ENCODE peak calls at places on chromosomes 13 and 19, in four cellular contexts. R is GM23338, V is hepatocyte, T is thoracic aorta. O is an unnamed sample.

GRCh38 chr13:50678464-50679162 is 164.9 kb downstream of the DLEU7 start:
- DNase-seq in T (no peak), V (no peak), R (no peak), O (no peak)

GRCh38 chr19:41548954-41549688 is 26.8 kb upstream of the CEACAM21 start:
- DNase-seq in T (no peak), V (no peak), R (peak), O (no peak)

GRCh38 chr19:20278342-20278741 is 111.3 kb downstream of the ZNF486 start:
- DNase-seq in T (no peak), R (peak), V (peak), O (no peak)

GRCh38 chr19:19468424-19469050 is 46.8 kb downstream of the TSSK6 start:
- DNase-seq in V (no peak), R (no peak), T (no peak), O (no peak)

GRCh38 chr13:111939285-111940278 is 127.4 kb upstream of the SOX1 start:
- DNase-seq in R (no peak), T (no peak), V (no peak), O (no peak)

GRCh38 chr19:35476149-35476548 is 14.1 kb downstream of the KRTDAP start:
- DNase-seq in R (peak), V (no peak), T (no peak), O (no peak)

GRCh38 chr13:113155201-113155600 is 3.2 kb upstream of the PROZ start:
- DNase-seq in V (no peak), T (no peak), R (no peak), O (no peak)

GRCh38 chr19:43425567-43426392 is 11.1 kb downstream of the TEX101 start:
- DNase-seq in R (peak), V (peak), T (no peak), O (peak)

GRCh38 chr13:108322206-108322824 is 52.8 kb downstream of the TNFSF13B start:
- DNase-seq in R (peak), T (no peak), V (peak), O (no peak)

GRCh38 chr19:33621811-33622504 is at the start of gene CHST8:
- DNase-seq in T (no peak), R (peak), V (peak), O (no peak)

GRCh38 chr13:27027086-27027667 is 144.4 kb downstream of the USP12 start:
- DNase-seq in R (no peak), T (no peak), V (no peak), O (no peak)

GRCh38 chr19:30001794-30002193 is 59.8 kb downstream of the URI1 start:
- DNase-seq in R (no peak), T (no peak), V (peak), O (no peak)

GRCh38 chr13:112641456-112641855 is 48.4 kb upstream of the ATP11A start:
- DNase-seq in T (no peak), R (no peak), V (no peak), O (peak)

GRCh38 chr19:27920774-27921173 is 1292.2 kb downstream of the UQCRFS1 start:
- DNase-seq in V (no peak), R (no peak), T (no peak), O (no peak)

GRCh38 chr13:64248371-64249065 is 2832.9 kb upstream of the PCDH20 start:
- DNase-seq in V (no peak), R (no peak), T (no peak), O (no peak)

GRCh38 chr19:5156231-5156986 is 184.2 kb downstream of the PTPRS start:
- DNase-seq in V (no peak), T (no peak), R (no peak), O (no peak)

GRCh38 chr19:54254195-54254906 is 2.7 kb downstream of the LILRB5 start:
- DNase-seq in V (no peak), T (no peak), R (peak), O (no peak)

GRCh38 chr13:36352350-36352749 is 6.2 kb upstream of the SPART start:
- DNase-seq in R (no peak), V (no peak), T (no peak), O (no peak)

GRCh38 chr13:38783992-38784875 is 97.4 kb downstream of the FREM2 start:
- DNase-seq in R (no peak), V (no peak), T (no peak), O (no peak)

GRCh38 chr13:98970293-98970692 is 7.6 kb downstream of the DOCK9 start:
- DNase-seq in R (no peak), V (no peak), T (no peak), O (no peak)

DNA sequence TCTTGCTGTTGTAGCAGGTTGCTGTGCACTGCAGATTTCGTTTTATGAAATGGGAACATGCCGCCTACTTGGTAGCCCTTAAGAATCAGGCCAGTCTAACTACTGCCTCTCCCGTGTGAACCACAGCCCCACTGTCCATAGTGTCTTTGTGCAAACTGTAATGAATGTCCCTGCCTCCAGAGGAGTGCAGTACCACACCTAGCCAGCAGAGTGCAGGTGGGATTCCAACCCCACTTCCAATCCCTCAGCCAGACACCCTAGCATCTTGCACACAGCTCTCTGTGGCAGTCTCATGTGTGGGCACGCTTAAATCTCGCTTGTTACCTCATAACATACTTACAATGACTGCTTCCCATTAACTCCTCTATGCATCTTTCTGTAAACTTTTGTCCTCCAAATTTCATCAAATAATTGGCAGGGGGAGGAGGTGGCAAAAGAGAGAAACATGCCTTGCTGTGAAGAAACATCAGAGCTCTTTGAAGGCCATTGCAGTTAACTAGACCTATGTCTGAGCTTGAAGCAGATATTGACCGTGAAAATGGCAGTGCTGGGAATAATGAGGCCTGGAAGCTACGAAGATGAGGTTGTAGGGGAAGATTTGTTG is 47.2 kb downstream of the ZAR1L start:
- DNase-seq in R (peak), V (peak), T (no peak), O (no peak)
- TF ChIP-seq CTCF in R (peak), V (peak), T (peak), O (peak)

GRCh38 chr19:7434391-7434790 is 54.4 kb downstream of the PEX11G start:
- DNase-seq in V (no peak), R (no peak), T (no peak), O (no peak)

GRCh38 chr19:7427944-7428343 is 60.9 kb downstream of the PEX11G start:
- DNase-seq in R (no peak), V (no peak), T (no peak), O (no peak)

GRCh38 chr19:7426986-7427385 is 61.8 kb downstream of the PEX11G start:
- DNase-seq in V (no peak), T (no peak), R (no peak), O (no peak)

DNA sequence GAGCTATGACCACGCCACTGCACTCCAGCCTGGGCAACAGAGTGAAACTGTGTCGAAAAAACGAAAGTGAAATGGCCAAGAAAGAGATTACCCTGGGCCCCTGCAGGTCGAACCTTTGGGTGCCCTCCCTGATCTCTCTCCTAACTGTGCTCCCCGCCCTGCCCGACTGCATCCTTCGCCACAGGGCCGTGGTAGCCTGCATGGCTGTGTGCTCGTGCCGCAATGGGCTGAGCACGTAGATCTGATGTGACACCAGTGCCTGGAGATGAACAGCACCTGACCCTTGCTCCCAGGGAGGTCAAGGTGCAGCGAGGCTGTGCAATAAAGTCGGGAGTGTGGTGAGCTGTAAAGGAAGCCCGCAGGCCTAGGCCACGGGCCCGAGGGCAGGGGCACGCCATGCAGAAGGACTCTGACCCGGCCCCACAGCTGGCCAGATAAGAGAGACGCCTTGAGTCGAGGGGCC is 60.2 kb downstream of the PEX11G start:
- DNase-seq in T (no peak), R (no peak), V (no peak), O (no peak)
- H3K27ac ChIP-seq in T (no peak), R (no peak), V (peak), O (no peak)

DNA sequence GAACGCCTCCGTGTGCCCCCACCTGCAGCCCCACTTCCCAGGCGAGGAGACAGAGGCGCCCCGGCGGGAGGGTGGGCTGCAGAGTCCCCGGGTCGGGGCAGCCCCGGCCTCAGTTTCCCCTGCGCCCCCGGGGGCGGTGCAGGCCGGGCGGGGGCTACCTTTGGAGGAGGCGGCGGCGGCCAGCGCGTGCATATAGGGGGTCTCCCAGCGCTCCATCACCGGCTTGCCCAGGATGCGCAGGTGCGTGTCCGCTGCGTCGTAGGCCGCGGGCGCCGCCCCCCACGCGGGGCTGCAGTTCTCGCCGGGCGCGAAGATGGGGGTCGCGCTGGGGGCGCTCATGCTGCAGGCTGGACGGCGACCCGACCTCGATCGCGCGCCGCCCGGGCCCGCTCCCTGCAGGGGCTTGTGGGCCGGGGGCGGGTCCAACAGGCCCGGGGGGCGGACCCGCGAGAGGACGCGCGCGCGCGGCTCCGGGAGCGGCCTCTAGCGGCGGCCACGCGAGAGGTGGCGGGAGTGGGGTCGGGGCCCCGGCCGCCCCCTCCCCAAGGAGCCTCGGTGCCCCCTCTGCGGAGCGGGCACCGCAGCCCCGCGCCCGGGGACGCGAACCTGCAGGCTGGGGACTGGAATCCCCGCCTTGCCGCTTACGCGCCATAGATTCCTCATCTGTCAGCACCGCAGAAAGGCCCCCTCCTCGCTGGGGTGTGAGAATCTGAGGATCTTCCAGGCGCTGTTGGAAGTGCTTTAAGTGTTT is at the start of gene GAMT:
- DNase-seq in T (no peak), V (peak), R (peak), O (no peak)
- TF ChIP-seq CTCF in T (peak), V (peak), R (no peak), O (no peak)

GRCh38 chr13:55001881-55002280 is 1973.3 kb downstream of the OLFM4 start:
- DNase-seq in V (no peak), R (peak), T (no peak), O (no peak)
- H3K27ac ChIP-seq in V (no peak), R (peak), T (no peak), O (no peak)

GRCh38 chr19:2960120-2960519 is 15.3 kb upstream of the ZNF77 start:
- DNase-seq in T (no peak), R (no peak), V (no peak), O (no peak)

GRCh38 chr19:2963122-2963521 is 14.2 kb upstream of the TLE6 start:
- DNase-seq in V (no peak), T (no peak), R (no peak), O (no peak)

GRCh38 chr19:2964874-2965273 is 12.5 kb upstream of the TLE6 start:
- DNase-seq in V (no peak), T (no peak), R (no peak), O (no peak)

GRCh38 chr19:2957160-2957559 is 12.4 kb upstream of the ZNF77 start:
- DNase-seq in V (no peak), R (no peak), T (no peak), O (no peak)

DNA sequence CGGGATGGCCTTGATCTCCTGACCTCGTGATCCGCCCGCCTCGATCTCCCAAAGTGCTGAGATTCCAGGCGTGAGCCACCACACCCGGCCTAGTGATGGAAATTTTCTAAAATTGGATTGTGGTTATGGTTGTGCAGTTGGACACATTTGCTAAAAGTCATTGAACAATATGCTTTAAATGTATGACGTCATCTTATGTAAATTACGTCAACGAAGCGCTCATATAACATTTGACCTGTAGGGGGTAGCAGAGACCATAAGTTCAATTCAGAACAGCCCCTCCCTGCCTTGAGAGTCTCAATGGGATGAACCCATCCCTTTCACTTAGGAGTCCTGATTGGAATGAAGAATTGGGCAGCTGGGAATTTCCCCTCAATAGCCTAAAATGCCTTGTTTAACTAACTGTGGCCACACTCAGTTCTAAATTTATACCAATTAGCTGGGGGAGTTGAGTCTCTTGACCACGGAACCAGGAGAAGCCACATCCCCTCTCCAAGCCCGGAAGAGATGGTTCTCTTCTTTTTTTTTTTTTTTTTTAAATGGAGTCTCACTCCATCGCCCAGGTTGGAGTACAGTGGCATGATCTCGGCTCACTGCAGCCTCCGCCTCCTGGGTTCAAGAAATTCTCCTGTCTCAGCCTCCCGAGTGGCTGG is 15.2 kb upstream of the TLE6 start:
- DNase-seq in V (peak), R (peak), T (no peak), O (no peak)
- TF ChIP-seq CTCF in V (peak), R (peak), T (peak), O (peak)

DNA sequence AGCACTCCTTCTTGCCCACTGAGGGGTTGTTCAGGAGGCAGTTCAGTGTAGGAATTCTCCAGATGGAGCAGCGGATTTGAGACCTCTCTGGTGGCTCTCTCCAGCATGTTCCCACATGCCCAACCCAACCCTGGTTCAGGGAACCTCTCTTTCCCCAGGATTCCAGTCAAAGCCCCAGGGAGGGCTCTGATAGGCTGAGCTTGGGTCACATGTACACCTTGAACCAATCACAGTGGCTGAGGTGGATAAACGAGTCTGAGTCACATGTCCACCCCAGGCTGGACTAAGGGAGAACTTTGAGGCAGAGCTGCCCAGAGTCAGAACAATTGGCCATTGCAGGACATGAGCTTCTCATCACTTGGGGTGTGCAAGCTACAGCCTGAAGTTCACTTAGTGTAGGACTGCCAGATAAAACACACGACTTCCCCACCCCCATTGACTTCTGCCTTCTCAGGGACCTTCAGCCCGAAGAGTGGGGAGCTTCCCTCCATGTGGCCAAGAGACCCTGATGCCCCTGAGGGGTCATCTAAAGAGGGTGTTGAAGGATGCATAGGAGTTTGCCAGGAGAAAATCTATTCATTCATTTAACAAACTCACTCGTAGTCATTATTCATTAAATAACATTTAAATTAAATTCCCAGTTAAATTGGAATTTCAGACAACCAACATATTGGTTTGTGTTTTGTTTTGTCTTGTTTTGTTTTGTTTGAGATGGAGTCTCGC is 4.0 kb upstream of the MAST3 start:
- DNase-seq in T (no peak), V (no peak), R (peak), O (no peak)
- H3K27ac ChIP-seq in T (peak), V (no peak), R (no peak), O (no peak)

DNA sequence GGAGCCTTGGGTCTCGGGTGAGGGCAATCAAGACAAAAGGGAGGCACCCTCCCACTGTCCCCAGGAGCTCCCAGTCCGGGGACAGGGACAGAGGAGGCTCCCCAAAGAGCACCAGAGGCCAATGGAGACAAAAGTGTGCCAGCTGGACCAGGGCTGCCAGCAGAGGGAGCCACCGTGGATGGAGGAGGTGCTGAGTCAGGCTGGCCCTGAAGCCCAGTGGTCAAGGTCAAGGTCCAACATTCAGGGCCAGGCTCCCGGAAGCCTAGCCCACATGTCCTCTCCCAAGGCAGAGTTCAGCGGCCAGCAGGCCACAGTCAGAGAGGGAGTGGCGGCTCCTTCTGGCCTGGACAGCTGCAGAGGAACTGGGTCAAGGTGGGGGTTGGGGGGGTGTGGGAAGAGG is 8.4 kb downstream of the COL5A3 start:
- DNase-seq in R (peak), V (peak), T (no peak), O (no peak)
- TF ChIP-seq CTCF in R (peak), V (peak), T (no peak), O (no peak)

DNA sequence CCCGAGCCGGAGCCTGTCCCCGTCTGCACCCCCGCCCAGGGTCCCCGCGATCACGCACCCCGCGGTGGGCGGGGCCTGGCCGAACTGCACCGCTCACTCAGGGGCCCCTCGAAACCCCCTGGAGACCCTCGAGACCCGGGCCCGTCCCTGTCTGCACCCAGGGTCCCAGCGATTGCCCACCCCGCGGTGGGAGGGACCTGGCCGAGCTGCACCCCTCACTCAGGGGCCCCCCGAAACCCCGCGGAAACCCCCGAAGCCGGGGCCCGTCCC is 523 bp downstream of the LMNB2 start:
- DNase-seq in T (no peak), V (no peak), R (no peak), O (no peak)
- H3K27ac ChIP-seq in T (no peak), V (peak), R (no peak), O (peak)

GRCh38 chr19:46685189-46685588 is 24.2 kb upstream of the DACT3 start:
- DNase-seq in T (no peak), R (no peak), V (no peak), O (no peak)
- TF ChIP-seq CTCF in T (no peak), R (no peak), V (no peak), O (no peak)

O was measured in breast epithelium.